ENCODE peak calls at places on chromosomes 2 and 18, in four cellular contexts. One of them, this sample, is unnamed.

GRCh38 chr2:132692816-132693215 is 22.8 kb upstream of the LYPD1 start:
- DNase-seq in T-cell: no peak
- DNase-seq in stimulated activated CD8-positive, alpha-beta memory T cell treated with anti-CD3 and anti-CD28 coated beads, Interleukin-15, amount 100 ng/mL, for 24 hours: no peak
- DNase-seq in Calu3: no peak
- DNase-seq in this sample: no peak

GRCh38 chr18:65938592-65939372 is 188.0 kb downstream of the CDH7 start:
- DNase-seq in T-cell: no peak
- DNase-seq in stimulated activated CD8-positive, alpha-beta memory T cell treated with anti-CD3 and anti-CD28 coated beads, Interleukin-15, amount 100 ng/mL, for 24 hours: no peak
- DNase-seq in Calu3: peak; percentile 43
- DNase-seq in this sample: no peak

GRCh38 chr2:128836559-128837100 is 518.0 kb upstream of the HS6ST1 start:
- DNase-seq in T-cell: no peak
- DNase-seq in stimulated activated CD8-positive, alpha-beta memory T cell treated with anti-CD3 and anti-CD28 coated beads, Interleukin-15, amount 100 ng/mL, for 24 hours: no peak
- DNase-seq in Calu3: no peak
- DNase-seq in this sample: no peak

GRCh38 chr2:201697899-201698298 is 545 bp downstream of the MPP4 start:
- DNase-seq in T-cell: no peak
- DNase-seq in stimulated activated CD8-positive, alpha-beta memory T cell treated with anti-CD3 and anti-CD28 coated beads, Interleukin-15, amount 100 ng/mL, for 24 hours: no peak
- DNase-seq in Calu3: no peak
- DNase-seq in this sample: no peak

GRCh38 chr2:31703253-31703652 is 122.5 kb upstream of the SRD5A2 start:
- DNase-seq in T-cell: no peak
- DNase-seq in stimulated activated CD8-positive, alpha-beta memory T cell treated with anti-CD3 and anti-CD28 coated beads, Interleukin-15, amount 100 ng/mL, for 24 hours: no peak
- DNase-seq in Calu3: no peak
- DNase-seq in this sample: no peak

GRCh38 chr18:76875390-76876330 is 53.3 kb downstream of the ZNF236 start:
- DNase-seq in T-cell: peak; percentile 20
- DNase-seq in stimulated activated CD8-positive, alpha-beta memory T cell treated with anti-CD3 and anti-CD28 coated beads, Interleukin-15, amount 100 ng/mL, for 24 hours: no peak
- DNase-seq in Calu3: peak; percentile 52
- DNase-seq in this sample: no peak

GRCh38 chr2:121485039-121485438 is 45.6 kb upstream of the RNU4ATAC start:
- DNase-seq in T-cell: no peak
- DNase-seq in stimulated activated CD8-positive, alpha-beta memory T cell treated with anti-CD3 and anti-CD28 coated beads, Interleukin-15, amount 100 ng/mL, for 24 hours: no peak
- DNase-seq in Calu3: no peak
- DNase-seq in this sample: no peak

GRCh38 chr2:74481432-74481831 is 1.4 kb downstream of the CCDC142 start:
- DNase-seq in T-cell: no peak
- DNase-seq in stimulated activated CD8-positive, alpha-beta memory T cell treated with anti-CD3 and anti-CD28 coated beads, Interleukin-15, amount 100 ng/mL, for 24 hours: no peak
- DNase-seq in Calu3: no peak
- DNase-seq in this sample: no peak

GRCh38 chr18:79524181-79525078 is 128.7 kb downstream of the NFATC1 start:
- DNase-seq in T-cell: peak; percentile 56
- DNase-seq in stimulated activated CD8-positive, alpha-beta memory T cell treated with anti-CD3 and anti-CD28 coated beads, Interleukin-15, amount 100 ng/mL, for 24 hours: no peak
- DNase-seq in Calu3: no peak
- DNase-seq in this sample: peak; percentile 39

GRCh38 chr2:141455211-141455826 is 675.5 kb downstream of the LRP1B start:
- DNase-seq in T-cell: no peak
- DNase-seq in stimulated activated CD8-positive, alpha-beta memory T cell treated with anti-CD3 and anti-CD28 coated beads, Interleukin-15, amount 100 ng/mL, for 24 hours: no peak
- DNase-seq in Calu3: no peak
- DNase-seq in this sample: no peak

GRCh38 chr2:45862843-45863242 is 211.4 kb downstream of the PRKCE start:
- DNase-seq in T-cell: no peak
- DNase-seq in stimulated activated CD8-positive, alpha-beta memory T cell treated with anti-CD3 and anti-CD28 coated beads, Interleukin-15, amount 100 ng/mL, for 24 hours: no peak
- DNase-seq in Calu3: no peak
- DNase-seq in this sample: no peak

GRCh38 chr18:77754475-77755044 is 504.9 kb downstream of the GALR1 start:
- DNase-seq in T-cell: no peak
- DNase-seq in stimulated activated CD8-positive, alpha-beta memory T cell treated with anti-CD3 and anti-CD28 coated beads, Interleukin-15, amount 100 ng/mL, for 24 hours: no peak
- DNase-seq in Calu3: no peak
- DNase-seq in this sample: no peak

GRCh38 chr2:23703583-23704385 is 223.1 kb downstream of the ATAD2B start:
- DNase-seq in T-cell: no peak
- DNase-seq in stimulated activated CD8-positive, alpha-beta memory T cell treated with anti-CD3 and anti-CD28 coated beads, Interleukin-15, amount 100 ng/mL, for 24 hours: no peak
- DNase-seq in Calu3: no peak
- DNase-seq in this sample: no peak

GRCh38 chr2:238851026-238851425 is 3.1 kb downstream of the TWIST2 start:
- DNase-seq in T-cell: no peak
- DNase-seq in stimulated activated CD8-positive, alpha-beta memory T cell treated with anti-CD3 and anti-CD28 coated beads, Interleukin-15, amount 100 ng/mL, for 24 hours: no peak
- DNase-seq in Calu3: no peak
- DNase-seq in this sample: no peak

GRCh38 chr2:163659224-163659623 is 76.6 kb downstream of the FIGN start:
- DNase-seq in T-cell: no peak
- DNase-seq in stimulated activated CD8-positive, alpha-beta memory T cell treated with anti-CD3 and anti-CD28 coated beads, Interleukin-15, amount 100 ng/mL, for 24 hours: no peak
- DNase-seq in Calu3: no peak
- DNase-seq in this sample: no peak

GRCh38 chr2:20439193-20439475 is 7.7 kb upstream of the RHOB start:
- DNase-seq in T-cell: no peak
- DNase-seq in stimulated activated CD8-positive, alpha-beta memory T cell treated with anti-CD3 and anti-CD28 coated beads, Interleukin-15, amount 100 ng/mL, for 24 hours: no peak
- DNase-seq in Calu3: peak; percentile 47
- DNase-seq in this sample: no peak

GRCh38 chr18:47174545-47175116 is 1.5 kb downstream of the IER3IP1 start:
- DNase-seq in T-cell: no peak
- DNase-seq in stimulated activated CD8-positive, alpha-beta memory T cell treated with anti-CD3 and anti-CD28 coated beads, Interleukin-15, amount 100 ng/mL, for 24 hours: no peak
- DNase-seq in Calu3: peak; percentile 16
- DNase-seq in this sample: no peak

GRCh38 chr2:155703917-155704316 is 628.6 kb downstream of the NR4A2 start:
- DNase-seq in T-cell: no peak
- DNase-seq in stimulated activated CD8-positive, alpha-beta memory T cell treated with anti-CD3 and anti-CD28 coated beads, Interleukin-15, amount 100 ng/mL, for 24 hours: no peak
- DNase-seq in Calu3: no peak
- DNase-seq in this sample: no peak

GRCh38 chr2:138373993-138374408 is 127.6 kb upstream of the SPOPL start:
- DNase-seq in T-cell: no peak
- DNase-seq in stimulated activated CD8-positive, alpha-beta memory T cell treated with anti-CD3 and anti-CD28 coated beads, Interleukin-15, amount 100 ng/mL, for 24 hours: no peak
- DNase-seq in Calu3: peak; percentile 28
- DNase-seq in this sample: no peak

GRCh38 chr2:86360781-86361180 is 23.4 kb upstream of the REEP1 start:
- DNase-seq in T-cell: no peak
- DNase-seq in stimulated activated CD8-positive, alpha-beta memory T cell treated with anti-CD3 and anti-CD28 coated beads, Interleukin-15, amount 100 ng/mL, for 24 hours: no peak
- DNase-seq in Calu3: no peak
- DNase-seq in this sample: no peak

GRCh38 chr18:9209230-9209629 is 72.6 kb downstream of the ANKRD12 start:
- DNase-seq in T-cell: no peak
- DNase-seq in stimulated activated CD8-positive, alpha-beta memory T cell treated with anti-CD3 and anti-CD28 coated beads, Interleukin-15, amount 100 ng/mL, for 24 hours: no peak
- DNase-seq in Calu3: no peak
- DNase-seq in this sample: no peak

GRCh38 chr2:239819974-239820555 is 205.1 kb downstream of the NDUFA10 start:
- DNase-seq in T-cell: no peak
- DNase-seq in stimulated activated CD8-positive, alpha-beta memory T cell treated with anti-CD3 and anti-CD28 coated beads, Interleukin-15, amount 100 ng/mL, for 24 hours: no peak
- DNase-seq in Calu3: no peak
- DNase-seq in this sample: peak; percentile 42

GRCh38 chr2:217977840-217978535 is 24.8 kb downstream of the TNS1 start:
- DNase-seq in T-cell: no peak
- DNase-seq in stimulated activated CD8-positive, alpha-beta memory T cell treated with anti-CD3 and anti-CD28 coated beads, Interleukin-15, amount 100 ng/mL, for 24 hours: no peak
- DNase-seq in Calu3: no peak
- DNase-seq in this sample: peak; percentile 23

GRCh38 chr2:156332452-156333273 is at the start of gene NR4A2:
- DNase-seq in T-cell: peak; percentile 90
- DNase-seq in stimulated activated CD8-positive, alpha-beta memory T cell treated with anti-CD3 and anti-CD28 coated beads, Interleukin-15, amount 100 ng/mL, for 24 hours: peak; percentile 66
- DNase-seq in Calu3: peak; percentile 89
- DNase-seq in this sample: peak; percentile 88

GRCh38 chr2:43605851-43606250 is 10.0 kb upstream of the THADA start:
- DNase-seq in T-cell: no peak
- DNase-seq in stimulated activated CD8-positive, alpha-beta memory T cell treated with anti-CD3 and anti-CD28 coated beads, Interleukin-15, amount 100 ng/mL, for 24 hours: no peak
- DNase-seq in Calu3: no peak
- DNase-seq in this sample: no peak

GRCh38 chr2:30358822-30359221 is 88.2 kb upstream of the LCLAT1 start:
- DNase-seq in T-cell: no peak
- DNase-seq in stimulated activated CD8-positive, alpha-beta memory T cell treated with anti-CD3 and anti-CD28 coated beads, Interleukin-15, amount 100 ng/mL, for 24 hours: no peak
- DNase-seq in Calu3: no peak
- DNase-seq in this sample: no peak

GRCh38 chr18:70490008-70490933 is 201.4 kb downstream of the SOCS6 start:
- DNase-seq in T-cell: peak; percentile 41
- DNase-seq in stimulated activated CD8-positive, alpha-beta memory T cell treated with anti-CD3 and anti-CD28 coated beads, Interleukin-15, amount 100 ng/mL, for 24 hours: no peak
- DNase-seq in Calu3: peak; percentile 60
- DNase-seq in this sample: peak; percentile 83

GRCh38 chr18:69574401-69574800 is 173.7 kb downstream of the DOK6 start:
- DNase-seq in T-cell: no peak
- DNase-seq in stimulated activated CD8-positive, alpha-beta memory T cell treated with anti-CD3 and anti-CD28 coated beads, Interleukin-15, amount 100 ng/mL, for 24 hours: no peak
- DNase-seq in Calu3: no peak
- DNase-seq in this sample: no peak

GRCh38 chr2:85741211-85741610 is 12.6 kb upstream of the ATOH8 start:
- DNase-seq in T-cell: no peak
- DNase-seq in stimulated activated CD8-positive, alpha-beta memory T cell treated with anti-CD3 and anti-CD28 coated beads, Interleukin-15, amount 100 ng/mL, for 24 hours: no peak
- DNase-seq in Calu3: no peak
- DNase-seq in this sample: no peak

GRCh38 chr2:49931243-49931642 is 776.9 kb upstream of the FSHR start:
- DNase-seq in T-cell: no peak
- DNase-seq in stimulated activated CD8-positive, alpha-beta memory T cell treated with anti-CD3 and anti-CD28 coated beads, Interleukin-15, amount 100 ng/mL, for 24 hours: no peak
- DNase-seq in Calu3: no peak
- DNase-seq in this sample: no peak

GRCh38 chr2:88765154-88765948 is 73.9 kb downstream of the RPIA start:
- DNase-seq in T-cell: peak; percentile 24
- DNase-seq in stimulated activated CD8-positive, alpha-beta memory T cell treated with anti-CD3 and anti-CD28 coated beads, Interleukin-15, amount 100 ng/mL, for 24 hours: no peak
- DNase-seq in Calu3: peak; percentile 10
- DNase-seq in this sample: no peak

GRCh38 chr18:31429623-31430022 is 17.9 kb upstream of the DSG3 start:
- DNase-seq in T-cell: no peak
- DNase-seq in stimulated activated CD8-positive, alpha-beta memory T cell treated with anti-CD3 and anti-CD28 coated beads, Interleukin-15, amount 100 ng/mL, for 24 hours: no peak
- DNase-seq in Calu3: no peak
- DNase-seq in this sample: no peak

GRCh38 chr2:127829845-127830246 is 18.9 kb upstream of the WDR33 start:
- DNase-seq in T-cell: peak; percentile 68
- DNase-seq in stimulated activated CD8-positive, alpha-beta memory T cell treated with anti-CD3 and anti-CD28 coated beads, Interleukin-15, amount 100 ng/mL, for 24 hours: no peak
- DNase-seq in Calu3: no peak
- DNase-seq in this sample: no peak